ENCODE peak calls at places on chromosomes 16 and 17, in nine cellular contexts. J is right lobe of liver, X is Peyer's patch, A is small intestine, E is tibial nerve, F is iPS DF 6.9, S is mesenchymal stem cell, Q is aorta, B is body of pancreas. V is an unnamed sample. For H3K36me3 and H3K4me1, the result is how much of the 10 kb centered on the place peaks cover.

GRCh38 chr17:82583720-82584234 is 64.2 kb downstream of the FOXK2 start:
- DNase-seq in J (no peak), X (no peak), A (no peak), E (no peak), F (no peak), S (no peak), Q (no peak), B (no peak), V (peak)

GRCh38 chr16:629289-630023 is 1.3 kb upstream of the WFIKKN1 start:
- DNase-seq in J (peak), X (no peak), A (no peak), E (no peak), F (no peak), S (peak), Q (peak), B (no peak), V (peak)

GRCh38 chr16:3945751-3946603 is 65.5 kb upstream of the CREBBP start:
- DNase-seq in J (no peak), X (no peak), A (peak), E (no peak), F (no peak), S (peak), Q (peak), B (peak), V (peak)

GRCh38 chr17:11488407-11488806 is 109.9 kb upstream of the DNAH9 start:
- DNase-seq in J (no peak), X (no peak), A (no peak), E (no peak), F (no peak), S (no peak), Q (no peak), B (no peak), V (no peak)

GRCh38 chr16:57986196-57986595 is 14.3 kb downstream of the ZNF319 start:
- DNase-seq in J (no peak), X (no peak), A (no peak), E (no peak), F (no peak), S (no peak), Q (no peak), B (no peak), V (no peak)

GRCh38 chr17:48995871-48996695 is 1.1 kb upstream of the IGF2BP1 start:
- DNase-seq in J (no peak), X (no peak), A (no peak), E (no peak), F (peak), S (peak), Q (no peak), B (no peak), V (no peak)

GRCh38 chr16:49675417-49675816 is 180.5 kb downstream of the ZNF423 start:
- DNase-seq in J (no peak), X (no peak), A (no peak), E (no peak), F (no peak), S (no peak), Q (no peak), B (no peak), V (no peak)

GRCh38 chr16:73793286-73793685 is 503.3 kb upstream of the PSMD7 start:
- DNase-seq in J (no peak), X (no peak), A (no peak), E (no peak), F (no peak), S (no peak), Q (no peak), B (no peak), V (no peak)

GRCh38 chr16:17343729-17344128 is 127.0 kb downstream of the XYLT1 start:
- DNase-seq in J (no peak), X (no peak), A (no peak), E (no peak), F (no peak), S (no peak), Q (no peak), B (no peak), V (no peak)

GRCh38 chr17:77462553-77463497 is 322.1 kb downstream of the SEC14L1 start:
- DNase-seq in J (no peak), X (no peak), A (no peak), E (no peak), F (no peak), S (no peak), Q (no peak), B (no peak), V (no peak)

GRCh38 chr16:48635199-48635718 is 25.3 kb upstream of the N4BP1 start:
- DNase-seq in J (no peak), X (no peak), A (no peak), E (no peak), F (no peak), S (no peak), Q (no peak), B (no peak), V (no peak)

GRCh38 chr16:25051446-25052160 is 36.4 kb upstream of the ARHGAP17 start:
- DNase-seq in J (no peak), X (no peak), A (peak), E (no peak), F (no peak), S (peak), Q (no peak), B (no peak), V (no peak)

GRCh38 chr17:17866425-17866824 is 29.6 kb upstream of the SREBF1 start:
- DNase-seq in J (no peak), X (no peak), A (no peak), E (no peak), F (no peak), S (no peak), Q (no peak), B (no peak), V (no peak)

GRCh38 chr16:8831450-8832382 is 34.1 kb downstream of the PMM2 start:
- DNase-seq in J (no peak), X (no peak), A (no peak), E (no peak), F (peak), S (no peak), Q (no peak), B (no peak), V (no peak)

GRCh38 chr17:15510361-15510760 is 42.9 kb upstream of the CDRT4 start:
- DNase-seq in J (no peak), X (no peak), A (no peak), E (no peak), F (no peak), S (peak), Q (no peak), B (no peak), V (no peak)

GRCh38 chr17:46741122-46741725 is 77.3 kb downstream of the WNT3 start:
- DNase-seq in J (no peak), X (no peak), A (no peak), E (no peak), F (no peak), S (no peak), Q (no peak), B (no peak), V (no peak)

GRCh38 chr17:70137451-70138230 is 31.7 kb upstream of the KCNJ2 start:
- DNase-seq in J (no peak), X (no peak), A (peak), E (peak), F (no peak), S (peak), Q (peak), B (peak), V (no peak)

GRCh38 chr17:7448461-7448860 is 3.6 kb downstream of the CHRNB1 start:
- DNase-seq in J (no peak), X (no peak), A (no peak), E (no peak), F (no peak), S (no peak), Q (no peak), B (no peak), V (no peak)
- H3K36me3 ChIP-seq in J (under half), X (under half), A (under half), E (under half), F (under half), S (under half), Q (under half), B (under half), V (under half)

GRCh38 chr16:67993207-67994036 is 5.9 kb downstream of the DPEP2 start:
- DNase-seq in J (peak), X (peak), A (peak), E (peak), F (no peak), S (peak), Q (peak), B (peak), V (peak)
- H3K4me1 ChIP-seq in J (under half), X (under half), A (under half), E (under half), F (under half), S (under half), Q (under half), B (under half), V (under half)

GRCh38 chr16:56912746-56913703 is 18.9 kb upstream of the HERPUD1 start:
- DNase-seq in J (no peak), X (no peak), A (peak), E (no peak), F (no peak), S (peak), Q (no peak), B (no peak), V (no peak)
- H3K27ac ChIP-seq in J (no peak), X (peak), A (no peak), E (peak), F (no peak), S (peak), Q (no peak), B (no peak), V (peak)

GRCh38 chr16:31080035-31080629 is 5.9 kb downstream of the ZNF646 start:
- DNase-seq in J (peak), X (peak), A (no peak), E (no peak), F (no peak), S (no peak), Q (no peak), B (no peak), V (no peak)

GRCh38 chr16:31077592-31078199 is 3.5 kb downstream of the ZNF646 start:
- DNase-seq in J (no peak), X (peak), A (no peak), E (no peak), F (no peak), S (no peak), Q (no peak), B (no peak), V (no peak)

GRCh38 chr16:31078597-31079341 is 4.5 kb downstream of the ZNF646 start:
- DNase-seq in J (no peak), X (no peak), A (no peak), E (no peak), F (no peak), S (no peak), Q (no peak), B (no peak), V (no peak)

GRCh38 chr16:31080756-31081419 is 6.7 kb downstream of the ZNF646 start:
- DNase-seq in J (no peak), X (peak), A (no peak), E (no peak), F (no peak), S (no peak), Q (no peak), B (no peak), V (no peak)

GRCh38 chr16:31079342-31079944 is 5.2 kb downstream of the ZNF646 start:
- DNase-seq in J (no peak), X (no peak), A (no peak), E (no peak), F (no peak), S (no peak), Q (no peak), B (no peak), V (no peak)
- H3K36me3 ChIP-seq in J (under half), X (half or more), A (under half), E (under half), F (under half), S (half or more), Q (under half), B (under half), V (under half)

DNA sequence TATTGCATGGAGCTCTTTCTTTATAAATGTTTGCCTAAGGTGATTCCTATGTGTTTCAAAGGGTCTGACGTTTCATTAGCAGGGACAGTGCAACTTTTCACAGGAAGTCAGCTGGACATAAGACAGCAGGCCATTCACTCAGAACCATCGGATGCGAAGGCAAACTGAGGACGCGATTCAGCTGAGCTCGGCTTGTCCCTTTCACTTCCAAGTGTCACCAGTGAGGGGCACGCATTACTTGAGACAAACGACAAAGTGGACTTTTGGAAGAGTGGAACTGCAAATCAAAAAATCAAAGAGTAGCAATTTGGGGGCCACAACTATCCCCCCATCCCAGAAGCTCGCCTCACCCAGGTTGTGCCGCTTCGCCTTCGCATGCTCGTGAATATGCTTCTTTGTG is 14.6 kb downstream of the USP22 start:
- DNase-seq in J (no peak), X (no peak), A (no peak), E (no peak), F (no peak), S (no peak), Q (no peak), B (no peak), V (no peak)
- H3K4me1 ChIP-seq in J (under half), X (under half), A (under half), E (under half), F (under half), S (under half), Q (under half), B (half or more), V (under half)

V was measured in kidney.